ENCODE peak calls at places on chromosomes 5 and 9, in nine cellular contexts. R is stimulated activated CD4-positive, alpha-beta T cell treated with anti-CD3 and anti-CD28 coated beads, Interleukin-15, amount 100 ng/mL, for 24 hours; F is cerebellum; O is amniotic stem cell; A is activated naive CD4-positive, alpha-beta T cell; G is GM23248; Y is GM12865; E is KBM-7; C is COR-L47. N is an unnamed sample.

GRCh38 chr5:125011982-125012381 is 265.5 kb upstream of the ZNF608 start:
- DNase-seq in R (no peak), F (no peak), O (no peak), A (no peak), G (no peak), Y (no peak), E (no peak), C (no peak), N (peak; percentile 35)

GRCh38 chr5:155943516-155944407 is 383.2 kb upstream of the SGCD start:
- DNase-seq in R (peak; percentile 23), F (peak; percentile 15), O (peak; percentile 64), A (no peak), G (peak; percentile 81), Y (peak; percentile 62), E (peak; percentile 16), C (peak; percentile 10), N (peak; percentile 77)

GRCh38 chr9:33263936-33264472 is 504 bp downstream of the BAG1 start:
- DNase-seq in R (peak; percentile 63), F (peak; percentile 34), O (no peak), A (peak; percentile 32), G (peak; percentile 51), Y (peak; percentile 72), E (peak; percentile 46), C (peak; percentile 18), N (no peak)

GRCh38 chr5:175235251-175235963 is 208.6 kb downstream of the DRD1 start:
- DNase-seq in R (no peak), F (no peak), O (no peak), A (no peak), G (peak; percentile 31), Y (no peak), E (no peak), C (no peak), N (no peak)

GRCh38 chr9:116174347-116174746 is 20.8 kb downstream of the PAPPA start:
- DNase-seq in R (no peak), F (no peak), O (no peak), A (no peak), G (peak; percentile 79), Y (no peak), E (no peak), C (no peak), N (no peak)

GRCh38 chr5:64979518-64979917 is 210.8 kb downstream of the CWC27 start:
- DNase-seq in R (no peak), F (peak; percentile 2), O (no peak), A (no peak), G (no peak), Y (peak; percentile 2), E (no peak), C (no peak), N (no peak)

GRCh38 chr5:74409166-74409706 is 231.3 kb downstream of the ENC1 start:
- DNase-seq in R (no peak), F (peak; percentile 75), O (no peak), A (no peak), G (no peak), Y (no peak), E (no peak), C (no peak), N (no peak)

GRCh38 chr9:75063556-75064305 is 24.2 kb downstream of the NMRK1 start:
- DNase-seq in R (no peak), F (peak; percentile 83), O (no peak), A (no peak), G (peak; percentile 71), Y (no peak), E (no peak), C (no peak), N (no peak)

GRCh38 chr9:96050876-96051185 is 175.3 kb downstream of the ERCC6L2 start:
- DNase-seq in R (no peak), F (no peak), O (no peak), A (no peak), G (no peak), Y (no peak), E (no peak), C (no peak), N (no peak)

GRCh38 chr9:121262450-121262849 is 5.5 kb upstream of the GSN start:
- DNase-seq in R (no peak), F (no peak), O (no peak), A (no peak), G (peak; percentile 56), Y (no peak), E (no peak), C (no peak), N (no peak)

GRCh38 chr5:158722940-158723339 is 376.8 kb downstream of the EBF1 start:
- DNase-seq in R (no peak), F (no peak), O (no peak), A (no peak), G (no peak), Y (no peak), E (no peak), C (no peak), N (no peak)

GRCh38 chr5:177133845-177134652 is 476 bp downstream of the NSD1 start:
- DNase-seq in R (peak; percentile 50), F (peak; percentile 59), O (no peak), A (peak; percentile 18), G (peak; percentile 82), Y (peak; percentile 79), E (peak; percentile 66), C (peak; percentile 37), N (peak; percentile 68)

GRCh38 chr5:163453705-163454104 is 6.2 kb downstream of the NUDCD2 start:
- DNase-seq in R (no peak), F (no peak), O (no peak), A (no peak), G (peak; percentile 64), Y (no peak), E (no peak), C (no peak), N (no peak)